ENCODE peak calls at places on chromosomes 11 and 22, in eight cellular contexts. F is HepG2, A is neural progenitor cell, D is fibroblast of lung, O is heart left ventricle, M is H1, Z is aorta, S is IMR-90. N is an unnamed sample.

GRCh38 chr11:67312187-67313021 is 9.1 kb downstream of the SSH3 start:
- DNase-seq in F (no peak), A (no peak), D (no peak), O (no peak), M (no peak), Z (no peak), S (no peak), N (no peak)

GRCh38 chr11:61540528-61540927 is 32.0 kb downstream of the LRRC10B start:
- DNase-seq in F (no peak), A (no peak), D (no peak), O (no peak), M (no peak), Z (no peak), S (no peak), N (no peak)

GRCh38 chr22:32545801-32546200 is 71.2 kb downstream of the FBXO7 start:
- DNase-seq in F (peak; percentile 69), A (no peak), D (peak; percentile 55), O (no peak), M (no peak), Z (no peak), S (peak; percentile 45), N (peak; percentile 29)

GRCh38 chr11:127369301-127369968 is 368.9 kb upstream of the KIRREL3 start:
- DNase-seq in F (no peak), A (no peak), D (no peak), O (no peak), M (no peak), Z (no peak), S (no peak), N (no peak)

GRCh38 chr11:45576461-45577215 is 88.8 kb downstream of the CHST1 start:
- DNase-seq in F (no peak), A (no peak), D (no peak), O (no peak), M (no peak), Z (no peak), S (no peak), N (no peak)

GRCh38 chr11:612961-613300 is 2.8 kb downstream of the IRF7 start:
- DNase-seq in F (no peak), A (no peak), D (no peak), O (no peak), M (no peak), Z (no peak), S (no peak), N (peak; percentile 18)

GRCh38 chr22:43186272-43187170 is at the start of gene TTLL12:
- DNase-seq in F (no peak), A (peak; percentile 92), D (peak; percentile 37), O (peak; percentile 84), M (no peak), Z (peak; percentile 73), S (peak; percentile 21), N (peak; percentile 62)

GRCh38 chr11:123158609-123159008 is 36.4 kb downstream of the CLMP start:
- DNase-seq in F (no peak), A (no peak), D (no peak), O (no peak), M (no peak), Z (no peak), S (no peak), N (no peak)

GRCh38 chr11:91694331-91694730 is 530.3 kb upstream of the FAT3 start:
- DNase-seq in F (no peak), A (no peak), D (no peak), O (no peak), M (no peak), Z (no peak), S (no peak), N (no peak)

GRCh38 chr11:92888701-92889100 is 80.8 kb upstream of the MTNR1B start:
- DNase-seq in F (no peak), A (no peak), D (no peak), O (no peak), M (no peak), Z (no peak), S (no peak), N (no peak)

GRCh38 chr22:33126881-33127280 is 68.7 kb upstream of the SYN3 start:
- DNase-seq in F (peak; percentile 39), A (peak; percentile 64), D (no peak), O (no peak), M (no peak), Z (no peak), S (no peak), N (no peak)

GRCh38 chr22:46773074-46773473 is 10.6 kb downstream of the TBC1D22A start:
- DNase-seq in F (no peak), A (no peak), D (no peak), O (peak; percentile 35), M (no peak), Z (no peak), S (no peak), N (no peak)

GRCh38 chr22:20084547-20085413 is 4.7 kb downstream of the DGCR8 start:
- DNase-seq in F (peak; percentile 50), A (peak; percentile 79), D (peak; percentile 7), O (no peak), M (peak; percentile 82), Z (peak; percentile 43), S (no peak), N (no peak)

GRCh38 chr11:10478066-10478465 is 23.0 kb downstream of the AMPD3 start:
- DNase-seq in F (no peak), A (no peak), D (peak; percentile 23), O (no peak), M (no peak), Z (no peak), S (no peak), N (peak; percentile 1)

GRCh38 chr22:47630741-47631534 is 868.5 kb downstream of the TBC1D22A start:
- DNase-seq in F (no peak), A (no peak), D (no peak), O (no peak), M (no peak), Z (no peak), S (no peak), N (no peak)

GRCh38 chr22:43006753-43007152 is 8.2 kb downstream of the PACSIN2 start:
- DNase-seq in F (no peak), A (no peak), D (peak; percentile 79), O (no peak), M (no peak), Z (no peak), S (no peak), N (no peak)

GRCh38 chr11:15176646-15177163 is 62.0 kb downstream of the INSC start:
- DNase-seq in F (no peak), A (no peak), D (no peak), O (no peak), M (no peak), Z (no peak), S (no peak), N (no peak)

GRCh38 chr11:73565804-73566203 is 32.1 kb downstream of the FAM168A start:
- DNase-seq in F (no peak), A (no peak), D (no peak), O (no peak), M (no peak), Z (no peak), S (no peak), N (no peak)

GRCh38 chr22:37235897-37236607 is 8.0 kb downstream of the RAC2 start:
- DNase-seq in F (no peak), A (no peak), D (no peak), O (no peak), M (no peak), Z (peak; percentile 17), S (no peak), N (no peak)
- H3K27ac ChIP-seq in F (no peak overlapping the region), A (no peak overlapping the region), D (no peak overlapping the region), O (no peak overlapping the region), M (no peak overlapping the region), Z (no peak overlapping the region), S (no peak overlapping the region), N (no peak overlapping the region)

GRCh38 chr22:17056058-17056457 is 28.7 kb upstream of the IL17RA start:
- DNase-seq in F (no peak), A (no peak), D (no peak), O (no peak), M (peak; percentile 19), Z (no peak), S (no peak), N (no peak)
- H3K36me3 ChIP-seq in F (no peaks in the 10 kb centered on the region), A (no peaks in the 10 kb centered on the region), D (no peaks in the 10 kb centered on the region), O (no peaks in the 10 kb centered on the region), M (no peaks in the 10 kb centered on the region), Z (no peaks in the 10 kb centered on the region), S (no peaks in the 10 kb centered on the region), N (no peaks in the 10 kb centered on the region)

GRCh38 chr11:108912587-108912986 is 247.7 kb downstream of the DDX10 start:
- DNase-seq in F (peak; percentile 18), A (no peak), D (peak; percentile 65), O (no peak), M (no peak), Z (no peak), S (peak; percentile 81), N (no peak)
- H3K27ac ChIP-seq in F (no peak overlapping the region), A (no peak overlapping the region), D (no peak overlapping the region), O (no peak overlapping the region), M (no peak overlapping the region), Z (no peak overlapping the region), S (no peak overlapping the region), N (no peak overlapping the region)

GRCh38 chr11:32183512-32183911 is 92.6 kb downstream of the RCN1 start:
- DNase-seq in F (no peak), A (no peak), D (no peak), O (no peak), M (no peak), Z (no peak), S (no peak), N (no peak)

GRCh38 chr11:32187106-32187505 is 96.2 kb downstream of the RCN1 start:
- DNase-seq in F (no peak), A (no peak), D (peak; percentile 6), O (no peak), M (no peak), Z (no peak), S (no peak), N (no peak)

GRCh38 chr11:32188785-32189184 is 97.9 kb downstream of the RCN1 start:
- DNase-seq in F (no peak), A (no peak), D (no peak), O (no peak), M (no peak), Z (no peak), S (no peak), N (no peak)

GRCh38 chr11:32186118-32186517 is 95.2 kb downstream of the RCN1 start:
- DNase-seq in F (no peak), A (no peak), D (no peak), O (no peak), M (no peak), Z (no peak), S (no peak), N (no peak)

DNA sequence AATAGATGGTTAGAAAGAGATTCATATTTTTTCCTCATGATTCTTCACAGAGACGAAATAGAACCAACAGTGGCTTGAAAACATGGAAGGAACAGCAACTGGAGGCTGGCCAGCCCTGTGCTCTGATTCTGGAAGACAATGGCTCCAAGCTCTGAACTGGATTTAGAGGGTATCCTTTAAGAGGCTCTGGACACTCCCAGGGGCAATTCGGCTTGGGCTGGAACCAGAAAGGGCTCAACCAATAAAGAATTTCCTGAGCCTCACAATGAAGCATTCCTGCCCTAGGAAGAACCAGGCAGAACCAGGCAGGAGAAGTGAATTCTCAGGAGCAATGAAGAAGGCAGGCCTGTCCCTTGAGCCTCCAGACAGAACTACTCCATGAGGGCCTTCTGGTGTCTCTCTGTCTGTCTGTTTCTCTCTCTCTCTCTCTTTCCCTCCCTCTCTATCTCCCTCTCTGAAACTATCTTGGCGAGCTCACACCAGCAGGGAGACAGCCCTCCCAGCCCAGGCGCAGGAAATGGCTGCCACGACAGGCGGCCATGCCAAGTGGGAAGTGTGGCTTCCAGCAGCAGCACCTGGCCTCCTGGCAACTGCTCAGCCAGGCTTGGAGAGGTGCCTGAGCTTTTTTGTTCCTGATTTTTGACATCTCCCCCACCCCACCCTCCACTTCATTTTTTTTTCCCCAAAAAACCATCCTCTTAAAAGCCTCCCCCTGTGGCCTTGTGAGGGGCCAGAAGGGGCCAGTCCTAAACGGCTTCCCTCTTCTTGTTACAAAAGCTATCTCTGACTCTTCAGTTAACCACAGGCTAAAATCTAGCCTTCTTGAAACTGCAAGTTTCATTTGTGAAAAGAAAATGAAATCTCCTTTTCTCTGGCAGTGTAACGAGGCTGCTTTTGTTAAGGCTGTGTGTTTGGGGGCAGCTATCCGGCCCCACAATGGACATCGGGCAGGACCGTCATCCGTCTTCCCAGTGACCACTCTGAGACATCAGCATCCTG is 93.5 kb downstream of the RCN1 start:
- DNase-seq in F (no peak), A (no peak), D (no peak), O (no peak), M (no peak), Z (no peak), S (no peak), N (no peak)
- H3K36me3 ChIP-seq in F (no peaks in the 10 kb centered on the region), A (no peaks in the 10 kb centered on the region), D (no peaks in the 10 kb centered on the region), O (no peaks in the 10 kb centered on the region), M (no peaks in the 10 kb centered on the region), Z (no peaks in the 10 kb centered on the region), S (no peaks in the 10 kb centered on the region), N (no peaks in the 10 kb centered on the region)